ENCODE peak calls at places on chromosomes 6 and 20, in nine cellular contexts. L is fibroblast of lung; X is Panc1; K is CD8-positive, alpha-beta T cell; J is heart left ventricle; S is upper lobe of right lung; Q is adrenal gland; Y is psoas muscle; B is HCT116. G is an unnamed sample. For H3K9me3, the result is how much of the 10 kb centered on the place peaks cover.

GRCh38 chr6:45661667-45662066 is 283.9 kb upstream of the SUPT3H start:
- DNase-seq in S (no peak), B (no peak), L (peak), Q (no peak), X (no peak), K (no peak), J (no peak), Y (no peak), G (no peak)

GRCh38 chr20:32438331-32438858 is 80.3 kb downstream of the ASXL1 start:
- DNase-seq in J (no peak), X (no peak), S (no peak), Q (no peak), Y (no peak), L (no peak), B (no peak), K (no peak), G (no peak)

GRCh38 chr6:5121956-5122355 is 36.8 kb downstream of the PPP1R3G start:
- DNase-seq in S (no peak), Y (no peak), B (no peak), X (no peak), K (no peak), L (no peak), Q (no peak), J (no peak), G (no peak)

GRCh38 chr6:107632757-107633156 is 142.8 kb downstream of the SOBP start:
- DNase-seq in X (no peak), S (no peak), B (no peak), Q (no peak), Y (no peak), L (no peak), K (no peak), J (no peak), G (no peak)

GRCh38 chr20:18666803-18667460 is 79.1 kb downstream of the DTD1 start:
- DNase-seq in L (no peak), K (no peak), Q (no peak), B (no peak), Y (no peak), J (no peak), X (no peak), S (no peak), G (no peak)

GRCh38 chr6:98831057-98832031 is 3.0 kb upstream of the POU3F2 start:
- DNase-seq in L (peak), Y (no peak), Q (no peak), X (no peak), S (no peak), B (no peak), K (no peak), J (no peak), G (no peak)

GRCh38 chr6:4647414-4648365 is 128.5 kb upstream of the CDYL start:
- DNase-seq in L (peak), Y (peak), K (peak), X (peak), Q (peak), J (peak), B (peak), S (peak), G (peak)

GRCh38 chr20:2133318-2134183 is 31.9 kb downstream of the STK35 start:
- DNase-seq in S (no peak), L (peak), K (no peak), Y (peak), J (peak), B (no peak), X (no peak), Q (peak), G (no peak)

GRCh38 chr20:57223648-57224489 is 42.6 kb downstream of the BMP7 start:
- DNase-seq in S (no peak), Q (peak), X (no peak), Y (peak), L (no peak), J (peak), B (no peak), K (no peak), G (peak)

GRCh38 chr6:89368107-89368506 is 15.6 kb upstream of the UBE2J1 start:
- DNase-seq in K (peak), Q (peak), L (peak), B (no peak), Y (peak), X (no peak), S (no peak), J (peak), G (peak)

GRCh38 chr20:54111460-54111859 is 41.1 kb upstream of the BCAS1 start:
- DNase-seq in Q (no peak), S (no peak), L (no peak), B (no peak), K (no peak), Y (no peak), J (no peak), X (no peak), G (no peak)

GRCh38 chr6:27865952-27866369 is 46.2 kb downstream of the OR2B2 start:
- DNase-seq in L (no peak), Q (no peak), S (no peak), Y (no peak), B (no peak), J (no peak), X (no peak), K (peak), G (no peak)

GRCh38 chr6:168851460-168852103 is 402.1 kb downstream of the THBS2 start:
- DNase-seq in K (no peak), Q (no peak), Y (no peak), B (no peak), L (no peak), S (no peak), X (no peak), J (no peak), G (no peak)

GRCh38 chr6:124879110-124879991 is 82.9 kb upstream of the RNF217 start:
- DNase-seq in S (no peak), X (no peak), L (no peak), J (no peak), Y (no peak), K (no peak), B (no peak), Q (no peak), G (no peak)

GRCh38 chr6:138979365-138979764 is 8.7 kb downstream of the REPS1 start:
- DNase-seq in B (no peak), S (no peak), J (no peak), X (no peak), Y (no peak), Q (no peak), L (no peak), K (no peak), G (no peak)

GRCh38 chr6:151191477-151191995 is 48.2 kb upstream of the AKAP12 start:
- DNase-seq in X (no peak), B (no peak), S (no peak), J (no peak), L (no peak), K (no peak), Y (no peak), Q (no peak), G (no peak)

GRCh38 chr6:147621280-147621679 is 112.8 kb downstream of the SAMD5 start:
- DNase-seq in Y (peak), B (no peak), J (no peak), Q (peak), X (no peak), K (no peak), S (no peak), L (peak), G (no peak)

GRCh38 chr6:149925974-149926777 is 3.3 kb upstream of the RAET1G start:
- DNase-seq in B (peak), J (peak), Y (peak), K (peak), X (peak), Q (peak), L (peak), S (peak), G (peak)

GRCh38 chr6:133632206-133632605 is 256.7 kb upstream of the TCF21 start:
- DNase-seq in B (no peak), S (no peak), J (no peak), Y (no peak), K (no peak), Q (no peak), L (peak), X (no peak), G (no peak)

GRCh38 chr20:33945391-33946079 is 48.2 kb upstream of the RALY start:
- DNase-seq in S (no peak), Q (no peak), L (peak), X (no peak), B (no peak), K (no peak), J (no peak), Y (no peak), G (no peak)

GRCh38 chr20:25543068-25543467 is 42.3 kb downstream of the NINL start:
- DNase-seq in B (no peak), X (no peak), K (no peak), L (peak), J (no peak), S (no peak), Y (no peak), Q (no peak), G (no peak)

GRCh38 chr20:6007094-6007528 is 46.7 kb downstream of the LRRN4 start:
- DNase-seq in Y (no peak), Q (no peak), X (no peak), B (no peak), K (no peak), J (no peak), L (no peak), S (no peak), G (no peak)

GRCh38 chr20:35821807-35822242 is 50.0 kb downstream of the PHF20 start:
- DNase-seq in Y (no peak), S (peak), K (no peak), B (no peak), L (peak), X (no peak), Q (no peak), J (no peak), G (no peak)

GRCh38 chr6:96410467-96410866 is 111.1 kb upstream of the UFL1 start:
- DNase-seq in B (no peak), L (no peak), S (no peak), X (no peak), Q (no peak), Y (no peak), K (no peak), J (no peak), G (no peak)

GRCh38 chr20:19713851-19714716 is 44.0 kb upstream of the RIN2 start:
- DNase-seq in K (no peak), X (no peak), Y (no peak), L (no peak), S (no peak), J (no peak), B (no peak), Q (no peak), G (no peak)

GRCh38 chr6:157222201-157222981 is 100.9 kb downstream of the TMEM242 start:
- DNase-seq in Y (no peak), L (no peak), S (peak), X (no peak), K (no peak), Q (no peak), J (no peak), B (no peak), G (no peak)

GRCh38 chr6:157224178-157224956 is 99.0 kb downstream of the TMEM242 start:
- DNase-seq in Y (no peak), B (no peak), K (no peak), X (no peak), S (peak), J (no peak), L (no peak), Q (no peak), G (no peak)

GRCh38 chr6:157224957-157225574 is 98.3 kb downstream of the TMEM242 start:
- DNase-seq in K (no peak), S (peak), B (no peak), L (no peak), X (no peak), Q (no peak), Y (no peak), J (no peak), G (no peak)

GRCh38 chr6:157223021-157223430 is 100.3 kb downstream of the TMEM242 start:
- DNase-seq in Q (no peak), J (no peak), X (no peak), Y (no peak), S (peak), K (no peak), L (no peak), B (no peak), G (no peak)

DNA sequence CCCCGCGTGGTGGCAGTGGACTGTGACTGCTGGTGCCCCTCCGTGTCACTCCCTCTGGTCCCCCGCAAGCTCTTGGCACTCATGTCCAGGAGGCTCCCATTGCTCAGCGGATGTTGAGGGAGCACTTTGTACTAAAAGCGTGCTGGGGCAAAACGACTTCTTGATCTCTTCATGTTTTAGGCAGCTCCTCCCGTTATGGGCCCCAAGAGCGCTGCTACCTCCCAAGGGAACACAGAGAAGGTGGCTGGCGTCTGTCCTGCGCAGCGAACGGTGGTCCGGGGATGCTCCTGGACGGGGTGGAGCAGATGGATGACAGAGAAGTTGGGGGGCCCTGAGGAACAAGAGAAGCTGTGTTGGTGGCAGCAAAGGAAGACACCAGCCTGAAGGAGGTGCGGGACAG is 99.8 kb downstream of the TMEM242 start:
- DNase-seq in J (no peak), Y (no peak), S (peak), L (no peak), Q (no peak), K (no peak), X (no peak), B (no peak), G (no peak)
- H3K4me3 ChIP-seq in J (no peak), Y (no peak), S (no peak), L (no peak), Q (no peak), K (no peak), X (no peak), B (no peak), G (no peak)

GRCh38 chr20:47629907-47630306 is 128.2 kb downstream of the NCOA3 start:
- DNase-seq in J (no peak), S (no peak), L (no peak), Y (no peak), Q (no peak), X (no peak), B (no peak), K (no peak), G (no peak)
- TF ChIP-seq CTCF in J (no peak), S (no peak), L (no peak), Y (no peak), Q (no peak), X (no peak), B (no peak), K (no peak), G (no peak)

GRCh38 chr20:59670786-59671492 is 66.6 kb downstream of the PHACTR3 start:
- DNase-seq in S (no peak), X (no peak), K (no peak), L (no peak), B (no peak), Q (no peak), Y (no peak), J (no peak), G (no peak)
- H3K9me3 ChIP-seq in S (under half), X (under half), K (under half), L (under half), B (under half), Q (under half), Y (under half), J (under half), G (under half)

GRCh38 chr6:1392813-1393640 is 3.7 kb downstream of the FOXF2 start:
- DNase-seq in J (no peak), Y (no peak), Q (no peak), B (no peak), S (no peak), K (no peak), X (no peak), L (no peak), G (no peak)
- H3K4me3 ChIP-seq in J (peak), Y (peak), Q (no peak), B (no peak), S (peak), K (no peak), X (no peak), L (peak), G (peak)

GRCh38 chr6:109008537-109008950 is 86.1 kb downstream of the SESN1 start:
- DNase-seq in J (no peak), Y (no peak), L (peak), Q (no peak), S (no peak), X (peak), K (no peak), B (no peak), G (no peak)

GRCh38 chr6:109010703-109011102 is 83.9 kb downstream of the SESN1 start:
- DNase-seq in L (no peak), K (no peak), Y (no peak), Q (no peak), B (no peak), S (no peak), J (no peak), X (no peak), G (no peak)

GRCh38 chr6:109008061-109008460 is 86.6 kb downstream of the SESN1 start:
- DNase-seq in Q (no peak), Y (no peak), K (no peak), J (no peak), X (no peak), S (no peak), B (no peak), L (no peak), G (no peak)

GRCh38 chr6:109009761-109010612 is 84.7 kb downstream of the SESN1 start:
- DNase-seq in B (no peak), K (no peak), J (no peak), X (peak), S (no peak), L (no peak), Q (no peak), Y (no peak), G (no peak)

GRCh38 chr6:109008951-109009760 is 85.5 kb downstream of the SESN1 start:
- DNase-seq in K (peak), X (peak), Y (peak), Q (peak), J (peak), L (peak), S (peak), B (peak), G (peak)
- TF ChIP-seq CTCF in K (no peak), X (no peak), Y (peak), Q (peak), J (peak), L (no peak), S (peak), B (no peak), G (no peak)

GRCh38 chr6:23081701-23082100 is 512.3 kb downstream of the HDGFL1 start:
- DNase-seq in X (no peak), J (no peak), Y (no peak), K (no peak), L (no peak), B (no peak), Q (no peak), S (no peak), G (no peak)
- H3K9me3 ChIP-seq in X (under half), J (under half), Y (under half), K (under half), L (under half), B (under half), Q (under half), S (under half), G (under half)

GRCh38 chr20:49557449-49557848 is 10.5 kb downstream of the PTGIS start:
- DNase-seq in Y (no peak), Q (no peak), B (no peak), S (no peak), X (no peak), L (peak), K (no peak), J (no peak), G (no peak)

GRCh38 chr20:49560646-49561045 is 7.3 kb downstream of the PTGIS start:
- DNase-seq in B (no peak), Q (no peak), X (no peak), S (no peak), J (no peak), L (no peak), K (no peak), Y (no peak), G (no peak)

GRCh38 chr20:49560186-49560585 is 7.8 kb downstream of the PTGIS start:
- DNase-seq in X (no peak), B (no peak), K (no peak), S (no peak), Y (no peak), L (no peak), J (no peak), Q (no peak), G (no peak)

GRCh38 chr20:49559411-49560081 is 8.4 kb downstream of the PTGIS start:
- DNase-seq in J (no peak), Q (no peak), B (no peak), L (peak), Y (peak), S (no peak), K (no peak), X (no peak), G (no peak)

GRCh38 chr20:49558826-49559225 is 9.1 kb downstream of the PTGIS start:
- DNase-seq in S (no peak), L (no peak), Y (no peak), X (no peak), J (no peak), Q (no peak), B (no peak), K (no peak), G (no peak)
- H3K4me3 ChIP-seq in S (no peak), L (no peak), Y (no peak), X (no peak), J (no peak), Q (no peak), B (no peak), K (no peak), G (no peak)

DNA sequence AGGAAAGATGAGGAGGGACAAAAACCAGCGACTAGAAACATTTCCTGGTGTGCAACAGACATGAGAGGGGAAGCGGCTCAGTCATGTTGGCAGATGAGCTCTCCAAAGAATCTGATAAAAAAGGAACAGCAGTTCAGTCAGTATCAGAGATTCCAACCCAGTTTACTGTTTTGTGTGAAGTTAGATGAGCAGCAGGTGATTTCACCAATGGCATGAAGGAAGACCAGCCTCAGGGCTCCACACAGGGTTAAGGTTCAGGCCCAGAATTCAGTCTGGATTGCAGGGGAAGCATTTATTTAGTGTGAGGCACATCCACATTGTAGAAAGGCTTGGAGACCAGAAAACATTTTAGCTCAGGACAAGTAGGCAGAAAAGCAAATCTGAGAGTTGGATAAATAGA is 317.8 kb downstream of the C6orf118 start:
- DNase-seq in Q (no peak), J (no peak), K (no peak), Y (no peak), X (no peak), L (no peak), S (no peak), B (no peak), G (no peak)
- TF ChIP-seq CTCF in Q (no peak), J (no peak), K (no peak), Y (no peak), X (no peak), L (no peak), S (no peak), B (no peak), G (no peak)

DNA sequence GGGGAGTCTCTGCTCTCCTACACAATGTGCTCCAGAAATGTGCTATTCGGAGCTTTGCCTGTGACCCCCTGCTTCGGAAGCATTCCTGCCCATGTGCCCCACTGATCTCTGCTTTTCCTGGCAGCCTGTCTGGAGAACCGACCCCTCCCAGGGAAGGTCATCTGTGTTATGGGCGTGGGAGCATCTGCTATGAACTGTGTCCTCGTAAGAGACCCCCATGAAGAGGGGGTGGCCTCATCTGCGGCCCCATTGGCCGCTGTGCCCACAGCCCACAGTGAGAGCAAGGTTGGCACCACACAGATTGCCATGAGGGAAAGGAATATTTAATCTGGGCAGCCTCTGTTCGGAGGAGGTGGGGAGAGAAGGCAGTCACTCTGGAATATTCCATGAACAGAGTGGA is 32.7 kb upstream of the IRF4 start:
- DNase-seq in X (no peak), B (no peak), Y (no peak), S (peak), K (no peak), J (no peak), Q (no peak), L (no peak), G (no peak)
- H3K9me3 ChIP-seq in X (under half), B (under half), Y (under half), S (under half), K (under half), J (under half), Q (under half), L (under half), G (under half)

GRCh38 chr6:14945461-14946210 is 300.2 kb upstream of the JARID2 start:
- DNase-seq in B (no peak), X (no peak), Q (no peak), K (no peak), L (no peak), J (no peak), Y (no peak), S (no peak), G (no peak)

GRCh38 chr6:14951704-14952103 is 294.2 kb upstream of the JARID2 start:
- DNase-seq in J (no peak), X (no peak), Q (no peak), B (no peak), K (no peak), L (no peak), Y (no peak), S (no peak), G (no peak)

GRCh38 chr6:14950970-14951276 is 294.9 kb upstream of the JARID2 start:
- DNase-seq in X (no peak), L (no peak), J (no peak), Y (no peak), S (no peak), Q (no peak), B (no peak), K (no peak), G (no peak)

GRCh38 chr6:14950103-14950969 is 295.5 kb upstream of the JARID2 start:
- DNase-seq in K (no peak), J (no peak), B (no peak), S (no peak), L (no peak), Q (no peak), X (no peak), Y (no peak), G (no peak)

GRCh38 chr6:14948586-14949245 is 297.2 kb upstream of the JARID2 start:
- DNase-seq in X (no peak), J (no peak), Q (no peak), L (no peak), B (no peak), K (no peak), Y (no peak), S (no peak), G (no peak)
- H3K4me3 ChIP-seq in X (no peak), J (no peak), Q (no peak), L (no peak), B (no peak), K (no peak), Y (no peak), S (no peak), G (no peak)

G was measured in heart right ventricle.